ENCODE peak calls at places on chromosomes 11 and 22, in eight cellular contexts. One of them, this sample, is unnamed.

GRCh38 chr11:1398506-1399235 is 8.9 kb downstream of the BRSK2 start:
- DNase-seq in spleen: no peak
- DNase-seq in coronary artery: no peak
- DNase-seq in AG10803: no peak
- DNase-seq in stomach: no peak
- DNase-seq in uterus: no peak
- DNase-seq in mammary epithelial cell: no peak
- DNase-seq in CD4-positive, alpha-beta memory T cell: no peak
- DNase-seq in this sample: no peak

GRCh38 chr11:91188484-91188883 is 965.6 kb upstream of the CHORDC1 start:
- DNase-seq in mammary epithelial cell: no peak
- DNase-seq in coronary artery: no peak
- DNase-seq in stomach: no peak
- DNase-seq in AG10803: no peak
- DNase-seq in spleen: no peak
- DNase-seq in CD4-positive, alpha-beta memory T cell: no peak
- DNase-seq in uterus: no peak
- DNase-seq in this sample: no peak

GRCh38 chr22:35131423-35132050 is 65.6 kb downstream of the ISX start:
- DNase-seq in coronary artery: no peak
- DNase-seq in uterus: no peak
- DNase-seq in stomach: no peak
- DNase-seq in mammary epithelial cell: no peak
- DNase-seq in spleen: peak
- DNase-seq in AG10803: no peak
- DNase-seq in CD4-positive, alpha-beta memory T cell: no peak
- DNase-seq in this sample: peak

GRCh38 chr11:130580372-130580771 is 131.9 kb downstream of the ADAMTS15 start:
- DNase-seq in uterus: peak
- DNase-seq in AG10803: peak
- DNase-seq in CD4-positive, alpha-beta memory T cell: no peak
- DNase-seq in mammary epithelial cell: peak
- DNase-seq in spleen: no peak
- DNase-seq in stomach: no peak
- DNase-seq in coronary artery: no peak
- DNase-seq in this sample: no peak

GRCh38 chr22:22161924-22162851 is 82.4 kb upstream of the VPREB1 start:
- DNase-seq in stomach: no peak
- DNase-seq in AG10803: no peak
- DNase-seq in spleen: peak
- DNase-seq in mammary epithelial cell: no peak
- DNase-seq in uterus: no peak
- DNase-seq in CD4-positive, alpha-beta memory T cell: no peak
- DNase-seq in coronary artery: no peak
- DNase-seq in this sample: no peak

GRCh38 chr11:61082161-61082870 is 20.0 kb upstream of the CD5 start:
- DNase-seq in spleen: no peak
- DNase-seq in mammary epithelial cell: no peak
- DNase-seq in CD4-positive, alpha-beta memory T cell: no peak
- DNase-seq in stomach: no peak
- DNase-seq in uterus: no peak
- DNase-seq in AG10803: no peak
- DNase-seq in coronary artery: no peak
- DNase-seq in this sample: no peak

GRCh38 chr11:1200611-1201191 is 22.2 kb upstream of the MUC5B start:
- DNase-seq in uterus: no peak
- DNase-seq in spleen: peak
- DNase-seq in CD4-positive, alpha-beta memory T cell: no peak
- DNase-seq in stomach: peak
- DNase-seq in mammary epithelial cell: no peak
- DNase-seq in AG10803: no peak
- DNase-seq in coronary artery: peak
- DNase-seq in this sample: no peak

GRCh38 chr22:22195265-22196017 is 49.1 kb upstream of the VPREB1 start:
- DNase-seq in stomach: peak
- DNase-seq in spleen: peak
- DNase-seq in AG10803: peak
- DNase-seq in uterus: no peak
- DNase-seq in CD4-positive, alpha-beta memory T cell: peak
- DNase-seq in coronary artery: no peak
- DNase-seq in mammary epithelial cell: peak
- DNase-seq in this sample: peak

GRCh38 chr11:69698362-69698761 is 5.5 kb downstream of the FGF19 start:
- DNase-seq in spleen: peak
- DNase-seq in stomach: no peak
- DNase-seq in coronary artery: no peak
- DNase-seq in uterus: no peak
- DNase-seq in mammary epithelial cell: no peak
- DNase-seq in AG10803: no peak
- DNase-seq in CD4-positive, alpha-beta memory T cell: no peak
- DNase-seq in this sample: no peak

GRCh38 chr11:67998150-67999045 is 5.5 kb downstream of the UNC93B1 start:
- DNase-seq in spleen: no peak
- DNase-seq in AG10803: no peak
- DNase-seq in stomach: no peak
- DNase-seq in coronary artery: peak
- DNase-seq in mammary epithelial cell: no peak
- DNase-seq in CD4-positive, alpha-beta memory T cell: no peak
- DNase-seq in uterus: no peak
- DNase-seq in this sample: peak

GRCh38 chr11:81869337-81870065 is 864.2 kb downstream of the FAM181B start:
- DNase-seq in AG10803: no peak
- DNase-seq in coronary artery: no peak
- DNase-seq in spleen: peak
- DNase-seq in mammary epithelial cell: peak
- DNase-seq in CD4-positive, alpha-beta memory T cell: peak
- DNase-seq in stomach: peak
- DNase-seq in uterus: no peak
- DNase-seq in this sample: peak

GRCh38 chr11:1304376-1304775 is 5.1 kb downstream of the TOLLIP start:
- DNase-seq in AG10803: no peak
- DNase-seq in stomach: peak
- DNase-seq in spleen: peak
- DNase-seq in coronary artery: peak
- DNase-seq in uterus: no peak
- DNase-seq in mammary epithelial cell: no peak
- DNase-seq in CD4-positive, alpha-beta memory T cell: no peak
- DNase-seq in this sample: peak

GRCh38 chr11:17979770-17980371 is 33.0 kb downstream of the SERGEF start:
- DNase-seq in uterus: peak
- DNase-seq in spleen: no peak
- DNase-seq in AG10803: no peak
- DNase-seq in stomach: peak
- DNase-seq in mammary epithelial cell: no peak
- DNase-seq in CD4-positive, alpha-beta memory T cell: peak
- DNase-seq in coronary artery: no peak
- DNase-seq in this sample: peak

GRCh38 chr11:36744375-36745168 is 146.5 kb upstream of the RAG2 start:
- DNase-seq in mammary epithelial cell: peak
- DNase-seq in uterus: peak
- DNase-seq in coronary artery: peak
- DNase-seq in CD4-positive, alpha-beta memory T cell: peak
- DNase-seq in stomach: peak
- DNase-seq in spleen: peak
- DNase-seq in AG10803: peak
- DNase-seq in this sample: peak

GRCh38 chr11:130671801-130672700 is 223.6 kb downstream of the ADAMTS15 start:
- DNase-seq in mammary epithelial cell: peak
- DNase-seq in stomach: peak
- DNase-seq in spleen: no peak
- DNase-seq in CD4-positive, alpha-beta memory T cell: no peak
- DNase-seq in uterus: peak
- DNase-seq in AG10803: peak
- DNase-seq in coronary artery: peak
- DNase-seq in this sample: peak

GRCh38 chr11:128411812-128412211 is 175.5 kb downstream of the ETS1 start:
- DNase-seq in spleen: no peak
- DNase-seq in coronary artery: no peak
- DNase-seq in CD4-positive, alpha-beta memory T cell: no peak
- DNase-seq in uterus: no peak
- DNase-seq in stomach: no peak
- DNase-seq in AG10803: no peak
- DNase-seq in mammary epithelial cell: no peak
- DNase-seq in this sample: no peak

GRCh38 chr11:5737672-5738071 is 1.4 kb downstream of the OR56B1 start:
- DNase-seq in uterus: no peak
- DNase-seq in AG10803: no peak
- DNase-seq in stomach: no peak
- DNase-seq in spleen: no peak
- DNase-seq in mammary epithelial cell: no peak
- DNase-seq in coronary artery: no peak
- DNase-seq in CD4-positive, alpha-beta memory T cell: no peak
- DNase-seq in this sample: no peak

GRCh38 chr11:128523616-128524015 is 63.7 kb downstream of the ETS1 start:
- DNase-seq in spleen: no peak
- DNase-seq in mammary epithelial cell: peak
- DNase-seq in coronary artery: no peak
- DNase-seq in stomach: no peak
- DNase-seq in CD4-positive, alpha-beta memory T cell: no peak
- DNase-seq in uterus: no peak
- DNase-seq in AG10803: peak
- DNase-seq in this sample: no peak

GRCh38 chr11:17831883-17832282 is 97.3 kb downstream of the KCNC1 start:
- DNase-seq in spleen: no peak
- DNase-seq in CD4-positive, alpha-beta memory T cell: no peak
- DNase-seq in uterus: no peak
- DNase-seq in AG10803: no peak
- DNase-seq in mammary epithelial cell: no peak
- DNase-seq in stomach: no peak
- DNase-seq in coronary artery: no peak
- DNase-seq in this sample: no peak

GRCh38 chr22:27424319-27424718 is 377.2 kb downstream of the MN1 start:
- DNase-seq in coronary artery: no peak
- DNase-seq in mammary epithelial cell: peak
- DNase-seq in spleen: no peak
- DNase-seq in AG10803: peak
- DNase-seq in stomach: no peak
- DNase-seq in CD4-positive, alpha-beta memory T cell: no peak
- DNase-seq in uterus: no peak
- DNase-seq in this sample: no peak

DNA sequence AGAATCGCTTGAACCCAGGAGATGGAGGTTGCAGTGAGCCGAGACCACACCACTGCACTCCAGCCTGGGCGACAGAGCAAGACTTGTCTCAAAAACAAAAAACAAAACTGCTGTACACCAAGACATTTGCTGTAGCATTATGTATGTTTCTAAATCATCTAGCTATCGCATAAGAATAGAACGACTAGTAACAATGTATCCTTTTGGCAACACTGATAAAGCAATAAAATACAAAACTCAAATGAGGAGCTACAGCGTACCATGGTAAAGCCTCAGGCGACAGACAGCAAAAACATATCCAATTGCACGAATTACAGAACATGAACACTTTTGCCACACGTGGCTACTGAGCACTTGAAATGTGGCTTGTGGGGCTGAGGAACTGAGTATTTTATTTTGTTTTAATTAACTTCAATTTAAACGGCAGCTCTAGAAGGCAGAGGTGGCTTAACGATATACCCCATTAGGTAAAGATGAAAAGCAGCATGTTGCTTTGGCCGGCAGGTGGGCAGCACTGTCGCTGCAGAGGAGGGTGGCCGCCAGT is 2.3 kb downstream of the TUBGCP6 start:
- DNase-seq in CD4-positive, alpha-beta memory T cell: no peak
- DNase-seq in stomach: no peak
- DNase-seq in mammary epithelial cell: no peak
- DNase-seq in coronary artery: no peak
- DNase-seq in uterus: no peak
- DNase-seq in AG10803: no peak
- DNase-seq in spleen: no peak
- DNase-seq in this sample: no peak
- H3K4me3 ChIP-seq in CD4-positive, alpha-beta memory T cell: no peak
- H3K4me3 ChIP-seq in stomach: peak
- H3K4me3 ChIP-seq in mammary epithelial cell: peak
- H3K4me3 ChIP-seq in coronary artery: peak
- H3K4me3 ChIP-seq in uterus: peak
- H3K4me3 ChIP-seq in AG10803: peak
- H3K4me3 ChIP-seq in spleen: peak
- H3K4me3 ChIP-seq in this sample: no peak

GRCh38 chr22:38927033-38927789 is 30.2 kb upstream of the APOBEC3A start:
- DNase-seq in uterus: peak
- DNase-seq in coronary artery: no peak
- DNase-seq in stomach: peak
- DNase-seq in CD4-positive, alpha-beta memory T cell: peak
- DNase-seq in spleen: peak
- DNase-seq in AG10803: peak
- DNase-seq in mammary epithelial cell: no peak
- DNase-seq in this sample: peak
- H3K4me3 ChIP-seq in uterus: no peak
- H3K4me3 ChIP-seq in coronary artery: peak
- H3K4me3 ChIP-seq in stomach: peak
- H3K4me3 ChIP-seq in CD4-positive, alpha-beta memory T cell: no peak
- H3K4me3 ChIP-seq in spleen: peak
- H3K4me3 ChIP-seq in AG10803: peak
- H3K4me3 ChIP-seq in mammary epithelial cell: no peak
- H3K4me3 ChIP-seq in this sample: no peak

GRCh38 chr11:57482782-57483569 is 22.6 kb downstream of the RTN4RL2 start:
- DNase-seq in CD4-positive, alpha-beta memory T cell: peak
- DNase-seq in mammary epithelial cell: no peak
- DNase-seq in stomach: peak
- DNase-seq in AG10803: no peak
- DNase-seq in uterus: no peak
- DNase-seq in coronary artery: no peak
- DNase-seq in spleen: peak
- DNase-seq in this sample: no peak
- H3K4me3 ChIP-seq in CD4-positive, alpha-beta memory T cell: no peak
- H3K4me3 ChIP-seq in mammary epithelial cell: peak
- H3K4me3 ChIP-seq in stomach: peak
- H3K4me3 ChIP-seq in AG10803: peak
- H3K4me3 ChIP-seq in uterus: no peak
- H3K4me3 ChIP-seq in coronary artery: peak
- H3K4me3 ChIP-seq in spleen: peak
- H3K4me3 ChIP-seq in this sample: no peak

DNA sequence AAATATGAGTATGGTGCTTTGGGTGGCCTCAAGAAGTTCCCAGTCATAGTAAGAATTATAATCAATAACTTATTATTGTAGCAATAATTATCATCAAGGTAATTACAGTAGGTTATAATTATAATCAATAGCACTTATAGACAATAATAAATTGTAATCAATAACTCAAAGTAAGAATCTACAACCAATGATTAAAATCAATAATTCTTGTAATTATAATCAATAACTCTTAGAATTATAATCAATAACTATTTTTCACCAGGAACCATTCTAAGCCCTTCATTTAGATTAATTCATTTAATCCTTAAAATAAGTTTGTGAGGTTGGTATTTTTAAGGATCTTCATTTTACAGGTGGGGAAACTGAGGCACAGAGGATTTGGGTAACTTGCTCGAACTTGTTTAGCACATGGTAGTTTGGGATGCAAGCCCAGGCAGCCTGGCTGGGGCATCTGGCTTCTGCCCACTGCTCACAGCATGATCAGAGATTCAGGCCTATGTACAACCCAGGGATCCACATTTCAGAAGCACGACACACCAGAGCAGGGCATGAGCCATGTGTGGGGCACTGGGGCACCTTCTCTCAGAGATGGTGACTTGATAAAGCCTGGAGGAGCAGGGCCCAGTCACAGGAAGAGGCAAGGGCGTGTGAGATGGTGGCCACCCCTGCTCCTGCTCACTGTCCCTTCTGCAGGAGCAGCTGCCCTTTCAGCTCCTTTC is 46.6 kb downstream of the SLC1A2 start:
- DNase-seq in AG10803: no peak
- DNase-seq in coronary artery: no peak
- DNase-seq in mammary epithelial cell: no peak
- DNase-seq in uterus: no peak
- DNase-seq in CD4-positive, alpha-beta memory T cell: no peak
- DNase-seq in spleen: no peak
- DNase-seq in stomach: no peak
- DNase-seq in this sample: no peak
- H3K4me3 ChIP-seq in AG10803: no peak
- H3K4me3 ChIP-seq in coronary artery: no peak
- H3K4me3 ChIP-seq in mammary epithelial cell: no peak
- H3K4me3 ChIP-seq in uterus: no peak
- H3K4me3 ChIP-seq in CD4-positive, alpha-beta memory T cell: no peak
- H3K4me3 ChIP-seq in spleen: no peak
- H3K4me3 ChIP-seq in stomach: no peak
- H3K4me3 ChIP-seq in this sample: no peak

This sample was measured in small intestine.